ENCODE peak calls at places on chromosome 2, in ten cellular contexts. Z is cardiac muscle cell, H is testis, B is spleen, T is K562, D is fibroblast of mammary gland, V is psoas muscle, Y is left ventricle myocardium inferior, U is tibial artery, E is brain microvascular endothelial cell. F is an unnamed sample.

GRCh38 chr2:29443627-29444026 is 328.4 kb downstream of the CLIP4 start:
- DNase-seq in Z (peak), H (no peak), B (no peak), T (no peak), D (no peak), V (no peak), Y (no peak), U (no peak), E (no peak), F (no peak)

GRCh38 chr2:150626934-150627336 is 139.5 kb upstream of the RND3 start:
- DNase-seq in Z (no peak), H (no peak), B (no peak), T (no peak), D (no peak), V (no peak), Y (no peak), U (no peak), E (no peak), F (no peak)

GRCh38 chr2:234058881-234059280 is 8.4 kb downstream of the SPP2 start:
- DNase-seq in Z (no peak), H (no peak), B (no peak), T (no peak), D (no peak), V (no peak), Y (no peak), U (no peak), E (no peak), F (no peak)

GRCh38 chr2:29013046-29013780 is 32.1 kb downstream of the TOGARAM2 start:
- DNase-seq in Z (no peak), H (no peak), B (peak), T (no peak), D (no peak), V (peak), Y (no peak), U (no peak), E (peak), F (no peak)

GRCh38 chr2:131400849-131401248 is 36.9 kb upstream of the RAB6D start:
- DNase-seq in Z (no peak), H (no peak), B (no peak), T (no peak), D (no peak), V (no peak), Y (no peak), U (no peak), E (no peak), F (no peak)

GRCh38 chr2:182952741-182953450 is 85.4 kb downstream of the NCKAP1 start:
- DNase-seq in Z (no peak), H (no peak), B (no peak), T (no peak), D (peak), V (no peak), Y (no peak), U (no peak), E (peak), F (peak)

GRCh38 chr2:113877651-113878594 is 12.0 kb upstream of the ACTR3 start:
- DNase-seq in Z (no peak), H (no peak), B (no peak), T (no peak), D (peak), V (no peak), Y (no peak), U (no peak), E (peak), F (no peak)

GRCh38 chr2:235373171-235373570 is 120.7 kb upstream of the AGAP1 start:
- DNase-seq in Z (no peak), H (no peak), B (no peak), T (no peak), D (no peak), V (no peak), Y (no peak), U (no peak), E (no peak), F (no peak)

GRCh38 chr2:72938455-72938854 is 21.1 kb downstream of the EMX1 start:
- DNase-seq in Z (no peak), H (no peak), B (no peak), T (no peak), D (no peak), V (no peak), Y (no peak), U (no peak), E (no peak), F (no peak)

GRCh38 chr2:221502270-221502973 is 69.7 kb downstream of the EPHA4 start:
- DNase-seq in Z (no peak), H (no peak), B (no peak), T (no peak), D (peak), V (no peak), Y (no peak), U (no peak), E (peak), F (peak)

GRCh38 chr2:174617120-174617519 is 19.5 kb upstream of the WIPF1 start:
- DNase-seq in Z (no peak), H (no peak), B (no peak), T (no peak), D (peak), V (no peak), Y (no peak), U (no peak), E (no peak), F (no peak)
- TF ChIP-seq CTCF in Z (no peak), H (no peak), B (no peak), T (no peak), D (no peak), V (no peak), Y (no peak), U (peak), E (peak), F (no peak)

GRCh38 chr2:209367091-209367747 is 56.6 kb upstream of the MAP2 start:
- DNase-seq in Z (no peak), H (no peak), B (no peak), T (no peak), D (peak), V (no peak), Y (no peak), U (no peak), E (no peak), F (no peak)

GRCh38 chr2:209371407-209371806 is 52.4 kb upstream of the MAP2 start:
- DNase-seq in Z (no peak), H (no peak), B (no peak), T (no peak), D (no peak), V (no peak), Y (no peak), U (no peak), E (no peak), F (no peak)

GRCh38 chr2:209368406-209368805 is 55.4 kb upstream of the MAP2 start:
- DNase-seq in Z (no peak), H (no peak), B (no peak), T (no peak), D (no peak), V (no peak), Y (no peak), U (no peak), E (no peak), F (no peak)

DNA sequence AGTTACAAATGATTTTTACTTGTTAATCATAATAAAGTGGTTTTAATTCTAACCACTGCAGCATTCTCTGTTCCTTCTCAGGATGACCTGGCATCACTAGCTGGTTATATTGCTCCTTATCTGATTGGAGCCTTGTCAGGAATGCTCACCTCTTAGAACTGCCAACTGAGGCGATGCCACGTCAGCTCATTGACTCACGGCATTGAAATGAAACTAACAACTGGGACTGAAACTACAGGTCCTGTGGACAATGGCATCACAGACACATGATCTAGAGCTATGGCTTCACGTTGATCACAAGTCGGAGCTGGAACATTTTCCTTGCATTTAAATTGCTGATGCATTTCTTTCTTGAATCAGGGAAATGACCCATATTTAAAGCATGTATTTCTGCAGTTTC is 54.9 kb upstream of the MAP2 start:
- DNase-seq in Z (peak), H (peak), B (no peak), T (no peak), D (peak), V (no peak), Y (peak), U (peak), E (peak), F (peak)
- H3K4me3 ChIP-seq in Z (no peak), H (no peak), B (no peak), T (no peak), D (no peak), V (no peak), Y (peak), U (no peak), E (no peak), F (no peak)

GRCh38 chr2:36976065-36976464 is 9.7 kb upstream of the STRN start:
- DNase-seq in Z (no peak), H (no peak), B (no peak), T (no peak), D (no peak), V (no peak), Y (no peak), U (no peak), E (no peak), F (no peak)

GRCh38 chr2:36967236-36967876 is 1.0 kb upstream of the STRN start:
- DNase-seq in Z (peak), H (no peak), B (no peak), T (peak), D (no peak), V (no peak), Y (no peak), U (no peak), E (no peak), F (no peak)

GRCh38 chr2:36971990-36972389 is 5.7 kb upstream of the STRN start:
- DNase-seq in Z (no peak), H (no peak), B (no peak), T (no peak), D (no peak), V (no peak), Y (no peak), U (no peak), E (no peak), F (no peak)

GRCh38 chr2:36975306-36975705 is 9.0 kb upstream of the STRN start:
- DNase-seq in Z (no peak), H (no peak), B (no peak), T (no peak), D (no peak), V (no peak), Y (no peak), U (no peak), E (no peak), F (no peak)

GRCh38 chr2:36973320-36973719 is 7.0 kb upstream of the STRN start:
- DNase-seq in Z (no peak), H (no peak), B (no peak), T (peak), D (no peak), V (no peak), Y (no peak), U (no peak), E (no peak), F (no peak)
- TF ChIP-seq CTCF in Z (no peak), H (no peak), B (no peak), T (no peak), D (no peak), V (no peak), Y (no peak), U (no peak), E (no peak), F (no peak)

GRCh38 chr2:69934614-69934908 is 19.7 kb downstream of the MXD1 start:
- DNase-seq in Z (no peak), H (no peak), B (no peak), T (no peak), D (no peak), V (no peak), Y (no peak), U (no peak), E (no peak), F (no peak)
- H3K4me3 ChIP-seq in Z (no peak), H (no peak), B (no peak), T (no peak), D (no peak), V (no peak), Y (no peak), U (no peak), E (no peak), F (no peak)

GRCh38 chr2:128105072-128105471 is 14.1 kb downstream of the UGGT1 start:
- DNase-seq in Z (no peak), H (no peak), B (no peak), T (no peak), D (no peak), V (no peak), Y (no peak), U (no peak), E (no peak), F (no peak)

GRCh38 chr2:128108166-128108565 is 17.2 kb downstream of the UGGT1 start:
- DNase-seq in Z (no peak), H (no peak), B (no peak), T (no peak), D (no peak), V (no peak), Y (no peak), U (no peak), E (no peak), F (no peak)

DNA sequence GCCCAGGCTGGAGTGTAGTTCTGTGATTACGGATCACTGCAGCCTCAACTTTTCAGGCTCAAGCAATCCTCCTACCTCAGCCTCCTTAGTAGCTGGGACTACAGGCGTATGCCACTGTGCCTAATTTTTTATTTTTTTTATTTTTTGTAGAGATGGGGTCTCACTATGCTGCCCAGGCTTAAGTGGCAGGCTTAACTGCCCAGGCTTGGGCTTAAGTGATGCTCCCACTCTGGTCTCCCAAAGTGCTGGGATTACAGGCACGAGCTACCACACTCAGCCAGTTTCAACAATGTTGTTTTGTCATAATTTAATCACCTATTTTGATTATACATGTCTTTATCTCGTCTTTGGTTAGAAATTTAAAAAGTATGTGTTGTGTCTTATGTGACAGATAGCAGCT is 18.2 kb downstream of the UGGT1 start:
- DNase-seq in Z (no peak), H (no peak), B (no peak), T (no peak), D (no peak), V (no peak), Y (no peak), U (no peak), E (no peak), F (no peak)
- TF ChIP-seq CTCF in Z (no peak), H (no peak), B (no peak), T (no peak), D (no peak), V (no peak), Y (no peak), U (no peak), E (no peak), F (no peak)

DNA sequence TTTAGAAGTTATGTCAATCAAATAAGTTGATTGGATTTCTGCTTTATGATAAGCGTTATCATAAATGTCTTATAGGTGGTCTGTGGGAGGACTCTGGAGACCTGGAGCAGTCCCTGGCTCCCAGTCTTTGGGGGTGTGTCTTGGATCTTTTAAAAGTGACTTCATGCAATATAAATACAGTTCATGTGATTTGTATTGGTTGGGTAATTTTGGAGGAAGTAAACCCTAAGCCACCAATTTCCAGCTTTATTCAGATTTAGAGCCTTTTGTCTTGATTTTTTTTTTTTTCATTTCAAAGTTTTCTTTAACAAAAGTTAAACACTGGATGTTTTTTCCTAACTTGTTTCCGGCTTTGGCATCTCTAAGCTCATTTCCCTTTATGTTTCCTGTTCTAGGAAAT is 68.8 kb downstream of the MAP4K4 start:
- DNase-seq in Z (no peak), H (no peak), B (no peak), T (no peak), D (no peak), V (no peak), Y (no peak), U (no peak), E (no peak), F (no peak)
- H3K4me3 ChIP-seq in Z (no peak), H (no peak), B (peak), T (no peak), D (no peak), V (no peak), Y (peak), U (no peak), E (no peak), F (peak)

DNA sequence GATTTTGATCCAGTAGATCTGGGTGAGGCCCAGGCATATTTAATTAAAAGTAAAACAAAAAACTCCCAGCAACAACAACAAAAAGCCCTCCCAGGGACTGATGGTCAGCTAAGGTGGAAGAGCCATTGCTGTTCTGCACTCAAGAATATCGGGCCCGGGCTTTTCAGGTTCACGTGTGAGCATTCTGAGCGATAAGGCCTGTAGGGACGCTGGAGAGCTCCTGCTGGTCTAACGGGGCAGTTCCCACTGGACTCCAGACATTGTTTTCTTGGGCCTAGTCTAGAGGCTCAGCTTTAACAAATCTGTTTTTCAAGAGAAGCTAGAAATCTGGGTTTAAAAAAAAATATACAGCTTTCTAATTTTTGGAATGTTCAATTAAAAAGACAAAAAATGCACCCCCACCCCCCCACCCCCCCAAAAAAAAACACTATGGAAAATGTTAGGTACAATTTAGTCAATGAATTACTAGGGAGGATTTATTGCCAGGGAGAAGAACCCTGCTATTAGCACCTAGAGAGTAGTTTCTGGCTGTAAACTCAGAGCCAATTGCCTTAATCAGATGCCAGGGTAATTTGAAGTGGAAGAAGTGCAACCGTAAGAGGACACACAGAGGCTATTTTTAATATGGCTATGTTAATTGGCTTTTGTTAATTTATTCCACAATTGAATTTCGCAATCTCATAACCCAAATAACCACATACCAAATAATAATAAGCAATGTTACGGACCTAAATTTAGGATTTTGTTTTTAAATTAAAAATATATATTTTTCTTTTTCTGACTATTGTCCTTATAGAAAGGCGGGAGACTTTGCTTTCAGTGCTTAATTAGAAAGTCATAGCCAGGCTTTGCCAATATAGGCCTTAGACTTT is 78.9 kb downstream of the MAP4K4 start:
- DNase-seq in Z (peak), H (no peak), B (no peak), T (peak), D (no peak), V (no peak), Y (no peak), U (no peak), E (peak), F (no peak)
- TF ChIP-seq CTCF in Z (peak), H (no peak), B (no peak), T (peak), D (peak), V (no peak), Y (peak), U (peak), E (peak), F (peak)

GRCh38 chr2:11865378-11865777 is 118.9 kb downstream of the LPIN1 start:
- DNase-seq in Z (no peak), H (no peak), B (peak), T (no peak), D (no peak), V (no peak), Y (no peak), U (no peak), E (no peak), F (no peak)
- H3K4me3 ChIP-seq in Z (no peak), H (no peak), B (no peak), T (no peak), D (no peak), V (no peak), Y (no peak), U (no peak), E (no peak), F (no peak)